ENCODE peak calls at places on chromosomes 1 and 21, in six cellular contexts. C is left lung; Q is CD4-positive, CD25-positive, alpha-beta regulatory T cell; W is breast epithelium; I is HepG2; N is spleen. Y is an unnamed sample. For H3K4me1, the result is how much of the 10 kb centered on the place peaks cover.

GRCh38 chr1:4174291-4175200 is 274.5 kb upstream of the C1orf174 start:
- DNase-seq in W (no peak), I (no peak), Q (no peak), N (peak), C (no peak), Y (peak)

GRCh38 chr1:184698001-184698400 is 56.7 kb downstream of the EDEM3 start:
- DNase-seq in I (no peak), W (no peak), C (no peak), N (no peak), Q (no peak), Y (no peak)

GRCh38 chr1:156465747-156466365 is 34.7 kb downstream of the MEF2D start:
- DNase-seq in C (no peak), Q (no peak), N (no peak), W (peak), I (peak), Y (no peak)

GRCh38 chr21:27035791-27036190 is 68.9 kb upstream of the ADAMTS5 start:
- DNase-seq in N (no peak), W (no peak), C (no peak), I (no peak), Q (no peak), Y (no peak)

GRCh38 chr1:156750191-156750931 is 1.1 kb downstream of the HDGF start:
- DNase-seq in I (no peak), N (no peak), C (peak), W (peak), Q (no peak), Y (no peak)

GRCh38 chr1:183642166-183642565 is 6.6 kb upstream of the ARPC5 start:
- DNase-seq in N (no peak), I (no peak), W (no peak), C (no peak), Q (no peak), Y (no peak)

GRCh38 chr1:169100208-169100882 is 6.1 kb upstream of the ATP1B1 start:
- DNase-seq in N (no peak), C (no peak), Q (no peak), W (no peak), I (no peak), Y (no peak)

GRCh38 chr1:30417001-30417700 is 306.2 kb downstream of the MATN1 start:
- DNase-seq in I (no peak), N (no peak), C (no peak), Q (no peak), W (peak), Y (peak)

GRCh38 chr1:24362982-24363614 is 43.9 kb downstream of the GRHL3 start:
- DNase-seq in C (no peak), W (no peak), I (no peak), N (no peak), Q (no peak), Y (peak)

GRCh38 chr1:184622136-184622823 is 132.4 kb downstream of the EDEM3 start:
- DNase-seq in W (peak), I (no peak), Q (no peak), C (no peak), N (no peak), Y (peak)

GRCh38 chr1:239909894-239910293 is 181.8 kb upstream of the FMN2 start:
- DNase-seq in I (no peak), N (peak), Q (no peak), W (no peak), C (peak), Y (no peak)

GRCh38 chr1:79043506-79043905 is 37.0 kb upstream of the ADGRL4 start:
- DNase-seq in I (no peak), W (no peak), C (no peak), N (no peak), Q (no peak), Y (no peak)

GRCh38 chr1:201593200-201593828 is 54.4 kb downstream of the NAV1 start:
- DNase-seq in W (no peak), I (no peak), Q (no peak), C (no peak), N (peak), Y (peak)

DNA sequence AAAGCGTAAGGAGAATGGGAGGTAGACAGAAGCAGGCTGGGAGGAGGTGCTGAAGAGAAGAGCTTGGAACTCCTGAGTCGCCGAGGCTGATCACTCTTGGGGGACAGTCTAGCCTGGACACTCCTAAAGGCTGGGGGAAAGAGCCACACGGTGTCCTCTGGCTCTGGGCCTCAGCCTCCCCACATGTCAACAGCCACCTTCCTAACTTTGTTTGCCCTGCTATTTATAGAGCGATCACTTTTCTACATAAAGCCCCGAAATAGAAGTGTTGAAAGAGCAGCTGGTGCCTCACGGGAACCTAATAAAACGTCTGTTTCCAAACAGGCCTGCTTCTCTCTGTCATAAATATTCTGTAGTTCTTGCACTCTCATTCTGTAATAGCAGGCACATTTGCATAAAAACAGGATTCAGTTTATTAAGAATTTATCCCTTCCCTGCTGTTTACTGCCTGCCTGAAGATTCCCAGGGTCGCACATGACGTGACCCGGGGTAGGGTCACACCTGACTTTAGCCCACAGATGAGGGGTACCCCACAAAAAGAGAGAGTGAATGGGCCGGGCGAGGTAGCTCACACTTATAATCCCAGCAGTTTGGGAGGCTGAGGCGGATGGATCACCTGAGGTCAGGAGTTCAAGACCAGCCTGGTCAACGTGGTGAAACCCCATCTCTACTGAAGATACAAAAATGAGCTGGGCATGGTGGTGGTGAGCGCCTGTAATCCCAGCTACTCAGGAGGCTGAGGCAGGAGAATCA is 212.5 kb downstream of the TOMM20 start:
- DNase-seq in N (no peak), C (no peak), W (no peak), Q (no peak), I (no peak), Y (no peak)
- H3K4me1 ChIP-seq in N (under half), C (half or more), W (under half), Q (under half), I (under half), Y (under half)

DNA sequence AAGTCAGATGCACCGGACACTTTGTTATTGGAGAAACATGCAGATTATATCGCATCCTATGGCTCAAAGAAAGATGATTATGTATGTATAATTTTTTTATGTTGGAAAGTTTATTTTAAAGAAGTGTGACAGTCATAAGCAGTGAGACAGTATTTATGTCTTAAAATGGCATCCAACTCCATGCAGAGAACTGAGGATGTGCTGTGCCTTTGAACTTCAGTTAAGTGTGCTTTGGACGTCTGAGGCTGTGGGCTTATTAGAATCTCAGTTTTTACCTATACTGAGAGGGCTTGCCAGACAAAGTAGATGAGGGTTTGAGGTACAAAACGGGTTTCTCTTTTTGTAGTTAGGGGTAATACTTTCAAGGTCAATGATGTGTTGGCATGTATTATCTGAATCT is 1.5 kb downstream of the RABGGTB start:
- DNase-seq in N (no peak), Q (no peak), C (no peak), W (no peak), I (no peak), Y (no peak)
- H3K4me1 ChIP-seq in N (half or more), Q (half or more), C (half or more), W (under half), I (under half), Y (under half)

GRCh38 chr1:234620272-234620711 is 10.3 kb upstream of the IRF2BP2 start:
- DNase-seq in N (no peak), I (no peak), Q (no peak), C (no peak), W (no peak), Y (no peak)
- H3K4me1 ChIP-seq in N (under half), I (half or more), Q (under half), C (half or more), W (under half), Y (under half)

GRCh38 chr1:97095764-97096163 is 374.2 kb downstream of the PTBP2 start:
- DNase-seq in C (no peak), I (no peak), W (no peak), Q (no peak), N (no peak), Y (no peak)
- H3K4me1 ChIP-seq in C (under half), I (under half), W (under half), Q (under half), N (under half), Y (under half)

GRCh38 chr1:64890699-64891439 is 75.5 kb downstream of the JAK1 start:
- DNase-seq in W (no peak), C (no peak), Q (no peak), N (no peak), I (no peak), Y (no peak)

GRCh38 chr1:64893921-64894320 is 72.4 kb downstream of the JAK1 start:
- DNase-seq in W (no peak), I (no peak), C (no peak), N (no peak), Q (no peak), Y (no peak)

GRCh38 chr1:64892576-64893573 is 73.5 kb downstream of the JAK1 start:
- DNase-seq in W (no peak), I (no peak), Q (no peak), N (no peak), C (no peak), Y (no peak)

GRCh38 chr1:64894438-64895196 is 71.7 kb downstream of the JAK1 start:
- DNase-seq in C (no peak), I (no peak), Q (no peak), W (no peak), N (no peak), Y (no peak)

GRCh38 chr1:64891440-64891815 is 74.9 kb downstream of the JAK1 start:
- DNase-seq in Q (no peak), C (no peak), N (no peak), W (no peak), I (no peak), Y (no peak)
- H3K4me1 ChIP-seq in Q (half or more), C (half or more), N (half or more), W (under half), I (under half), Y (half or more)

DNA sequence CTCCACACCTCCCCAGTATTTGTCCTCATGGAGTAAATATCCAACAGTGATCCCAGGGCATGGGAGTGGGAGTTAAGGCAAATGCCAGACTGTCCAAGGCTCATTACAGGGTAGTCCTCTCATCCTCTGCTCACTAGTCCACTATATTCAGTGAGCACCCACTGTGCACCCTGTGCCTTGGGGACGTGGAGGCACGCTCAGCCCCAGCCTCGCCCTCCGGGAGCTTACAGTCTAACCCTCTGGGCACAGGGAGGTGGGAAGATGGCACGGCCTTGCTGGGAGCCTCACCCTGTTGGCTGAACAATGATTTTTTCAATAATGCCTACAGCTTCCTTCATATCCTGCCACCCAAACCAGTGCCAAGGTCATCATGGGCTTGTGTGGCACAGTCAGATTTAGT is 2.8 kb downstream of the HES2 start:
- DNase-seq in Q (no peak), I (no peak), W (no peak), C (no peak), N (no peak), Y (no peak)
- H3K4me1 ChIP-seq in Q (under half), I (under half), W (under half), C (under half), N (under half), Y (under half)

DNA sequence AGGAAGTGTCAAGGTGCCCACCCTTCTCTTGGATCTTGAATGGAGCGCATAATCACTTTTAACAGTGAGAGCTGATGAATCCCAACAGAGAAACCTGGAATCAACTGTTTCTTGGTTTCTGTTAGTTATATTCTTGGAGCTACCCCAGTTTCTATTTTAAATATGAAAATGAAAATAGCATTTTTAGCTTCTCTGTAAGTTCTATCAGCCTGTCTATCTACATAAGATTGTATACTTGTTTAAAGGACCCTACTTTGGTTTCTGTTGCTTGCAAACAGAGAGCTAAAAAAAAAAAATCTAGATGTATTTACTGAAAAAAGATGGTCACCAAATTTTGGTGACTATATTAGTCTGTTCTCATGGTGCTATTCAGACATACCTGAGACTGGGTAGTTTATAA is 670.0 kb downstream of the NCAM2 start:
- DNase-seq in N (no peak), Q (no peak), W (no peak), I (no peak), C (no peak), Y (no peak)
- H3K4me1 ChIP-seq in N (under half), Q (under half), W (under half), I (under half), C (under half), Y (under half)

GRCh38 chr21:24210130-24210529 is 1397.2 kb downstream of the MRPL39 start:
- DNase-seq in I (no peak), Q (no peak), N (no peak), C (no peak), W (no peak), Y (no peak)
- H3K4me1 ChIP-seq in I (under half), Q (under half), N (under half), C (under half), W (under half), Y (under half)

GRCh38 chr1:208137144-208137682 is 107.0 kb downstream of the PLXNA2 start:
- DNase-seq in N (no peak), Q (no peak), I (no peak), W (no peak), C (no peak), Y (no peak)
- H3K4me1 ChIP-seq in N (under half), Q (under half), I (under half), W (under half), C (under half), Y (under half)

Y was measured in right atrium auricular region.